ENCODE peak calls at places on chromosomes 16 and 17, in four cellular contexts. M, H, Z and O are unnamed samples.

GRCh38 chr17:7720125-7720524 is 2.6 kb downstream of the DNAH2 start:
- DNase-seq in H (no peak), M (no peak), Z (no peak), O (no peak)

GRCh38 chr17:17435323-17435722 is 41.5 kb upstream of the MED9 start:
- DNase-seq in H (no peak), M (no peak), Z (peak), O (no peak)

GRCh38 chr17:58335779-58336455 is 7.3 kb upstream of the TSPOAP1 start:
- DNase-seq in M (peak), Z (peak), H (no peak), O (peak)

GRCh38 chr16:154223-155030 is 2.0 kb downstream of the HBZ start:
- DNase-seq in H (no peak), Z (no peak), M (no peak), O (peak)

GRCh38 chr17:19991252-19991885 is 13.7 kb upstream of the AKAP10 start:
- DNase-seq in M (no peak), H (no peak), Z (no peak), O (no peak)

GRCh38 chr16:46884513-46885293 is 541 bp downstream of the GPT2 start:
- DNase-seq in H (no peak), M (no peak), Z (no peak), O (peak)

GRCh38 chr17:45370949-45371413 is 54.2 kb upstream of the MAP3K14 start:
- DNase-seq in M (no peak), Z (no peak), H (no peak), O (no peak)

GRCh38 chr17:37358098-37358829 is 17.5 kb upstream of the C17orf78 start:
- DNase-seq in M (no peak), H (peak), Z (peak), O (peak)

GRCh38 chr17:549197-550040 is 165.2 kb downstream of the VPS53 start:
- DNase-seq in M (no peak), Z (no peak), H (no peak), O (no peak)

GRCh38 chr17:71883258-71883657 is 237.6 kb upstream of the SOX9 start:
- DNase-seq in Z (no peak), M (no peak), H (no peak), O (no peak)

GRCh38 chr16:30046588-30046987 is 15.5 kb upstream of the TLCD3B start:
- DNase-seq in Z (no peak), H (no peak), M (no peak), O (no peak)

GRCh38 chr16:68417711-68418301 is 30.5 kb downstream of the SMPD3 start:
- DNase-seq in M (peak), H (no peak), Z (no peak), O (no peak)

GRCh38 chr17:9865585-9865984 is 39.5 kb downstream of the RCVRN start:
- DNase-seq in M (no peak), H (no peak), Z (no peak), O (no peak)

GRCh38 chr17:74369221-74369620 is 1.9 kb downstream of the GPR142 start:
- DNase-seq in M (no peak), H (no peak), Z (no peak), O (no peak)

GRCh38 chr17:82228842-82229685 is at the start of gene SLC16A3:
- DNase-seq in Z (no peak), H (no peak), M (no peak), O (peak)

GRCh38 chr16:27639588-27640276 is 89.8 kb downstream of the KATNIP start:
- DNase-seq in M (peak), Z (peak), H (no peak), O (peak)

GRCh38 chr16:46620265-46621005 is 744 bp downstream of the SHCBP1 start:
- DNase-seq in H (no peak), M (no peak), Z (no peak), O (no peak)

GRCh38 chr17:63601439-63602371 is 1.0 kb downstream of the TACO1 start:
- DNase-seq in M (no peak), H (no peak), Z (peak), O (no peak)

GRCh38 chr16:3046506-3047386 is at the start of gene MMP25:
- DNase-seq in M (no peak), Z (no peak), H (no peak), O (peak)

GRCh38 chr16:84281077-84281476 is 13.6 kb upstream of the WFDC1 start:
- DNase-seq in H (no peak), Z (no peak), M (no peak), O (peak)

GRCh38 chr16:17083628-17084027 is 387.1 kb downstream of the XYLT1 start:
- DNase-seq in Z (no peak), M (no peak), H (peak), O (no peak)

GRCh38 chr17:72158895-72159885 is 38.4 kb downstream of the SOX9 start:
- DNase-seq in H (no peak), Z (peak), M (no peak), O (no peak)

GRCh38 chr17:42050360-42051012 is at the start of gene C17orf113:
- DNase-seq in Z (peak), H (no peak), M (no peak), O (peak)

GRCh38 chr17:33968350-33969044 is 286.6 kb upstream of the CCL2 start:
- DNase-seq in M (peak), Z (no peak), H (no peak), O (no peak)

GRCh38 chr17:33967608-33968349 is 287.3 kb upstream of the CCL2 start:
- DNase-seq in Z (no peak), M (no peak), H (no peak), O (no peak)

GRCh38 chr17:33966410-33967063 is 288.5 kb upstream of the CCL2 start:
- DNase-seq in M (no peak), H (no peak), Z (no peak), O (no peak)

GRCh38 chr17:33962857-33963655 is 292.0 kb upstream of the CCL2 start:
- DNase-seq in H (no peak), Z (no peak), M (peak), O (no peak)

DNA sequence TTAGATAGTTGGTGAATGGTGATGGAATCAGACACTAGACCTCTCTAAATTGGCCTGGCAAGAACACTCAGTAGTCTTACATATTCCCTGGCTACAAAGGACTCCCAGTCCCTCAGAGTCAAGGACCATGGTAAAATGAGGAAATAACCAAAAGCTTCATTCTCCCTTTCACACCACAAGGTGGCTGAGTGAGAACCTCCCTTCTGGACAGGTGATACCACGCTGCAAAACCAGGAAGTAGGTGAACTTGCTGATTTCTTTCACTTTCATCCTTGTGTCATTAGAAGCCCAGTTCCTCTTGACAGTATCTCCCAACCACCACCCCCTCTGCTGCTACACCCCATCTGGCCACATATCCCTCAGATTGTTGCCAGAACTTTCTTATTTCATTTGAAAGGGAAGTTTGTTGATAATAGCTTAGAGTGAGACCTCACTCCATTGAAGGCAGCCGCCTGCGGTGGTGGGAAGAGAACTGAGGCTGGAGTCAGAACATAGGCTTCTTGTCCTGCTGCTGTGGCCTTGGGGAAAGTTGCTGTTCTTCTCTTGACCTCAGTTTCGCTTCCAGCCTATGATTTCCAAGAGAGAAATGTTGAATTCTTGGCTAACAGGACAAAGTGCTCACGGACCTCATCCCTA is 290.6 kb upstream of the CCL2 start:
- DNase-seq in M (peak), Z (peak), H (no peak), O (no peak)
- TF ChIP-seq TCF12 in M (peak), Z (no peak), H (no peak), O (no peak)

GRCh38 chr16:19963306-19963705 is 78.7 kb upstream of the GPRC5B start:
- DNase-seq in Z (no peak), M (no peak), H (no peak), O (no peak)
- TF ChIP-seq TCF12 in Z (no peak), M (no peak), H (no peak), O (no peak)

DNA sequence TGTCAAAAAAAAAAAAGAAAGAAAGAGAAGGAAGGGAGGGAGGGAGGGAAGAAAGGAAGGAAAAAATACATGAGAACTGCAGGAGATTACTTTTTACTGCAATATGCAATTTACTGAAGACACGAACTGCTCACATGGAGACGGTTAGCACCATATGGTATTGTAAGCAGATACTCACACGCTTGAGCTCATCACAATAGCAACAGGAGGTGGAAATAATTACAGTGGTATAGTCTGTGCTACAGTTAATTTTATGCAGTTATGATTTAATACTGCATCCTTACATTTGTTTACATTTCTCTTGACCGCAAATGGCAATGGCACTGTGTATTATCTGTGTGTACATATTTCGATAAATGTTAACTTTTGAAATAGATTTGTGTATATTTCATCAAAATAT is 21.4 kb upstream of the SLC46A1 start:
- DNase-seq in Z (no peak), M (no peak), H (no peak), O (no peak)
- TF ChIP-seq TCF12 in Z (no peak), M (no peak), H (no peak), O (no peak)

DNA sequence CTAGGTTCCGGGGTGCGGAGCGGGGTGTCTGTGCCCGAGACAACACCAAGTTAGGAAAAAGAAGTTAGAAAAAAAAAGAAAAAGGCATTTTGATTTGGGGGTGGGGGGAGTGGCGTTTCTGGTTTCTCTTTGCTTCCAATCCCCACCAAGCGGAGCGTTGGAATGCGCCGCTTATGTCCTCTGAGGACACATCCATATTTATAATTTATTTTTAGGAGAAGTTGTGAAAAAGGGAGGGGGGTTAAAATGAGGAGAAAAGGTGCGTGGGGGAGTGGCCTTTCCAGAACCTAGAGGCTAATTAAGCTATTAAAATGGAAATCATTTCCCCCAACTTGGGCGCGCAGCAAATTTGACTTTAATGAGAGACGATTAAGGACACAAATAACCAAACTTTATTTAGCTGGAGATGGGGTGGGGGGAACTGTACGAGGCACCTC is 232.1 kb downstream of the MRTFB start:
- DNase-seq in H (no peak), M (no peak), Z (no peak), O (no peak)
- TF ChIP-seq TCF12 in H (no peak), M (no peak), Z (no peak), O (no peak)

GRCh38 chr17:76080934-76081287 is 1.9 kb downstream of the ZACN start:
- DNase-seq in H (no peak), Z (no peak), M (no peak), O (peak)

GRCh38 chr17:76079577-76080206 is 710 bp downstream of the ZACN start:
- DNase-seq in H (no peak), Z (no peak), M (no peak), O (peak)

GRCh38 chr17:76080207-76080933 is 1.4 kb downstream of the ZACN start:
- DNase-seq in Z (no peak), M (no peak), H (no peak), O (peak)

GRCh38 chr17:76082326-76083251 is 3.6 kb downstream of the ZACN start:
- DNase-seq in M (no peak), H (no peak), Z (no peak), O (peak)

GRCh38 chr17:76081295-76082210 is 2.6 kb downstream of the ZACN start:
- DNase-seq in M (no peak), Z (no peak), H (no peak), O (peak)
- TF ChIP-seq TCF12 in M (no peak), Z (no peak), H (no peak), O (no peak)

DNA sequence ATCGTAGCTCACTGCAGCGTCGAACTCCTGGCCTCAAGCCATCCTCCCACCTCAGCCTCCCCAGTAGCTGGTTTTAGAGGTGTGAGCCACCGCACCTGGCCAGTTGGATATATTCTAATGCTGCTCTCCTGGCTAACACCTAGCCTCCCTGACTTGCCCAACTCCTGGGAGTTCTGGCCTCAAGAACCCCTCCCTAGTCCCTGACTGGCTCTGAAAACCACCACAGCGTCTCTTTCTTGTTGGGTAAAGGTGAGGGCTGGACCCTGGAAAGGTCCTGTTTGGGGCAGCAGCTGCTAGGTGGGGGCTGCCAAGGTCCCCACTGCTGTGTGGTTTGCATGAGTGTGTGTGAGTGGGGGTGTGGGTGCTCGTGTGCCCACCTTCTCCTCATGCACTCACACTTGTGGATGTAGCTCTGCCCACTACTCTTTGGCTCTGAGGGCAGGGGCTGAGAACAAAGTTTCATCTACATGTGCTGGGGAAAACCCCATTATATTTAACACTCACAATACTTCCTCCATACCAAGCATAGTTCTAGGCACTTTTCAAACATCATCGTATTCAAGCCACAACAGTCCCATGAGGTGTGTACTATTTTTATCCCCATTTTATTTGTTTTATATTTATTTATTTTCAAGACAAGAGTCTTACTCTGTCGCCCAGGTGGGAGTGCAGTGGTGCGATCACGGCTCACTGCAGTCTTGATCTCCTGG is 7.1 kb upstream of the SPNS3 start:
- DNase-seq in Z (no peak), M (no peak), H (no peak), O (no peak)
- TF ChIP-seq TCF12 in Z (no peak), M (no peak), H (no peak), O (no peak)